ENCODE peak calls at places on chromosome 12, in ten cellular contexts. One of them, this sample, is unnamed.

GRCh38 chr12:107529991-107530390 is 155.6 kb upstream of the PWP1 start:
- DNase-seq in IMR-90: no peak
- DNase-seq in right cardiac atrium: no peak
- DNase-seq in tibial artery: no peak
- DNase-seq in mucosa of descending colon: no peak
- DNase-seq in mesenchymal stem cell: no peak
- DNase-seq in ovary: no peak
- DNase-seq in effector memory CD4-positive, alpha-beta T cell: no peak
- DNase-seq in adipocyte: no peak
- DNase-seq in ascending aorta: no peak
- DNase-seq in this sample: no peak

GRCh38 chr12:57047981-57048380 is 1.9 kb downstream of the MYO1A start:
- DNase-seq in IMR-90: peak; percentile 43
- DNase-seq in right cardiac atrium: no peak
- DNase-seq in tibial artery: no peak
- DNase-seq in mucosa of descending colon: no peak
- DNase-seq in mesenchymal stem cell: no peak
- DNase-seq in ovary: no peak
- DNase-seq in effector memory CD4-positive, alpha-beta T cell: no peak
- DNase-seq in adipocyte: no peak
- DNase-seq in ascending aorta: no peak
- DNase-seq in this sample: no peak

GRCh38 chr12:119911147-119911546 is 34.0 kb upstream of the CIT start:
- DNase-seq in IMR-90: peak; percentile 95
- DNase-seq in right cardiac atrium: no peak
- DNase-seq in tibial artery: no peak
- DNase-seq in mucosa of descending colon: no peak
- DNase-seq in mesenchymal stem cell: no peak
- DNase-seq in ovary: no peak
- DNase-seq in effector memory CD4-positive, alpha-beta T cell: no peak
- DNase-seq in adipocyte: peak; percentile 28
- DNase-seq in ascending aorta: no peak
- DNase-seq in this sample: no peak

GRCh38 chr12:131459666-131460365 is 251.1 kb upstream of the SFSWAP start:
- DNase-seq in IMR-90: no peak
- DNase-seq in right cardiac atrium: no peak
- DNase-seq in tibial artery: no peak
- DNase-seq in mucosa of descending colon: no peak
- DNase-seq in mesenchymal stem cell: no peak
- DNase-seq in ovary: no peak
- DNase-seq in effector memory CD4-positive, alpha-beta T cell: no peak
- DNase-seq in adipocyte: no peak
- DNase-seq in ascending aorta: peak; percentile 49
- DNase-seq in this sample: no peak

GRCh38 chr12:31260840-31261239 is 65.1 kb downstream of the SINHCAF start:
- DNase-seq in IMR-90: no peak
- DNase-seq in right cardiac atrium: no peak
- DNase-seq in tibial artery: no peak
- DNase-seq in mucosa of descending colon: no peak
- DNase-seq in mesenchymal stem cell: no peak
- DNase-seq in ovary: no peak
- DNase-seq in effector memory CD4-positive, alpha-beta T cell: no peak
- DNase-seq in adipocyte: no peak
- DNase-seq in ascending aorta: no peak
- DNase-seq in this sample: no peak

GRCh38 chr12:79707830-79708229 is 17.1 kb upstream of the PAWR start:
- DNase-seq in IMR-90: no peak
- DNase-seq in right cardiac atrium: no peak
- DNase-seq in tibial artery: no peak
- DNase-seq in mucosa of descending colon: no peak
- DNase-seq in mesenchymal stem cell: no peak
- DNase-seq in ovary: no peak
- DNase-seq in effector memory CD4-positive, alpha-beta T cell: no peak
- DNase-seq in adipocyte: no peak
- DNase-seq in ascending aorta: no peak
- DNase-seq in this sample: no peak

GRCh38 chr12:64171715-64172114 is 50.4 kb downstream of the KICS2 start:
- DNase-seq in IMR-90: peak; percentile 67
- DNase-seq in right cardiac atrium: no peak
- DNase-seq in tibial artery: no peak
- DNase-seq in mucosa of descending colon: no peak
- DNase-seq in mesenchymal stem cell: peak; percentile 77
- DNase-seq in ovary: no peak
- DNase-seq in effector memory CD4-positive, alpha-beta T cell: no peak
- DNase-seq in adipocyte: peak; percentile 52
- DNase-seq in ascending aorta: no peak
- DNase-seq in this sample: peak; percentile 11

GRCh38 chr12:98752726-98753125 is 107.6 kb downstream of the APAF1 start:
- DNase-seq in IMR-90: peak; percentile 69
- DNase-seq in right cardiac atrium: no peak
- DNase-seq in tibial artery: no peak
- DNase-seq in mucosa of descending colon: no peak
- DNase-seq in mesenchymal stem cell: no peak
- DNase-seq in ovary: no peak
- DNase-seq in effector memory CD4-positive, alpha-beta T cell: no peak
- DNase-seq in adipocyte: peak; percentile 70
- DNase-seq in ascending aorta: no peak
- DNase-seq in this sample: no peak

DNA sequence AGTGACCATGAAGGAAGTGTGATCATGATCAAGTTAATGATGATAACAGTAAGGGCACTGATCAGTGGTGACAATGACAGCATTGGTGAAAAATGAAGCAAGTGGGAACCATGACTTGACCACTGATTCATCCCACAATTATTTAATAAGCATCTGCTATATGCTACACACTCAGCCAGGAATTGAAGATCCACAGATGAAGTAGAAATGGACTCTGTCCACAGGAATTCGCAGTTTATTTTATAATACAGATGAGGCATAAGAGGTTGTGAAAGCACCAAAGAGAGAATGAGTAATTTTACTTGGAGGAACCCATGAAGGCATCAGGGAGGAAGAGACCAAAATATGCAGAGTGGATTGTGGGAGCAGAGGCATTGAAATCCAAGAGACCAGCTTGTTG is 33.8 kb upstream of the SMUG1 start:
- DNase-seq in IMR-90: peak; percentile 98
- DNase-seq in right cardiac atrium: no peak
- DNase-seq in tibial artery: no peak
- DNase-seq in mucosa of descending colon: no peak
- DNase-seq in mesenchymal stem cell: peak; percentile 96
- DNase-seq in ovary: no peak
- DNase-seq in effector memory CD4-positive, alpha-beta T cell: no peak
- DNase-seq in adipocyte: peak; percentile 89
- DNase-seq in ascending aorta: no peak
- DNase-seq in this sample: no peak
- H3K4me1 ChIP-seq in IMR-90: peaks cover 21% of the 10 kb centered on the region
- H3K4me1 ChIP-seq in right cardiac atrium: peaks cover 3% of the 10 kb centered on the region
- H3K4me1 ChIP-seq in tibial artery: peaks cover 5% of the 10 kb centered on the region
- H3K4me1 ChIP-seq in mucosa of descending colon: peaks cover 5% of the 10 kb centered on the region
- H3K4me1 ChIP-seq in mesenchymal stem cell: peaks cover 14% of the 10 kb centered on the region
- H3K4me1 ChIP-seq in ovary: peaks cover 2% of the 10 kb centered on the region
- H3K4me1 ChIP-seq in effector memory CD4-positive, alpha-beta T cell: peaks cover 3% of the 10 kb centered on the region
- H3K4me1 ChIP-seq in adipocyte: peaks cover 17% of the 10 kb centered on the region
- H3K4me1 ChIP-seq in ascending aorta: peaks cover 3% of the 10 kb centered on the region
- H3K4me1 ChIP-seq in this sample: peaks cover 4% of the 10 kb centered on the region

GRCh38 chr12:4809013-4809448 is 88.8 kb downstream of the GALNT8 start:
- DNase-seq in IMR-90: no peak
- DNase-seq in right cardiac atrium: peak; percentile 28
- DNase-seq in tibial artery: no peak
- DNase-seq in mucosa of descending colon: no peak
- DNase-seq in mesenchymal stem cell: no peak
- DNase-seq in ovary: no peak
- DNase-seq in effector memory CD4-positive, alpha-beta T cell: peak; percentile 15
- DNase-seq in adipocyte: no peak
- DNase-seq in ascending aorta: no peak
- DNase-seq in this sample: no peak

GRCh38 chr12:4810219-4810671 is 90.0 kb downstream of the GALNT8 start:
- DNase-seq in IMR-90: no peak
- DNase-seq in right cardiac atrium: no peak
- DNase-seq in tibial artery: no peak
- DNase-seq in mucosa of descending colon: no peak
- DNase-seq in mesenchymal stem cell: no peak
- DNase-seq in ovary: no peak
- DNase-seq in effector memory CD4-positive, alpha-beta T cell: no peak
- DNase-seq in adipocyte: no peak
- DNase-seq in ascending aorta: no peak
- DNase-seq in this sample: no peak

GRCh38 chr12:4807116-4807783 is 87.0 kb downstream of the GALNT8 start:
- DNase-seq in IMR-90: no peak
- DNase-seq in right cardiac atrium: no peak
- DNase-seq in tibial artery: no peak
- DNase-seq in mucosa of descending colon: no peak
- DNase-seq in mesenchymal stem cell: no peak
- DNase-seq in ovary: no peak
- DNase-seq in effector memory CD4-positive, alpha-beta T cell: no peak
- DNase-seq in adipocyte: no peak
- DNase-seq in ascending aorta: no peak
- DNase-seq in this sample: no peak

GRCh38 chr12:4807813-4808212 is 87.6 kb downstream of the GALNT8 start:
- DNase-seq in IMR-90: no peak
- DNase-seq in right cardiac atrium: no peak
- DNase-seq in tibial artery: no peak
- DNase-seq in mucosa of descending colon: no peak
- DNase-seq in mesenchymal stem cell: no peak
- DNase-seq in ovary: no peak
- DNase-seq in effector memory CD4-positive, alpha-beta T cell: no peak
- DNase-seq in adipocyte: no peak
- DNase-seq in ascending aorta: no peak
- DNase-seq in this sample: no peak

DNA sequence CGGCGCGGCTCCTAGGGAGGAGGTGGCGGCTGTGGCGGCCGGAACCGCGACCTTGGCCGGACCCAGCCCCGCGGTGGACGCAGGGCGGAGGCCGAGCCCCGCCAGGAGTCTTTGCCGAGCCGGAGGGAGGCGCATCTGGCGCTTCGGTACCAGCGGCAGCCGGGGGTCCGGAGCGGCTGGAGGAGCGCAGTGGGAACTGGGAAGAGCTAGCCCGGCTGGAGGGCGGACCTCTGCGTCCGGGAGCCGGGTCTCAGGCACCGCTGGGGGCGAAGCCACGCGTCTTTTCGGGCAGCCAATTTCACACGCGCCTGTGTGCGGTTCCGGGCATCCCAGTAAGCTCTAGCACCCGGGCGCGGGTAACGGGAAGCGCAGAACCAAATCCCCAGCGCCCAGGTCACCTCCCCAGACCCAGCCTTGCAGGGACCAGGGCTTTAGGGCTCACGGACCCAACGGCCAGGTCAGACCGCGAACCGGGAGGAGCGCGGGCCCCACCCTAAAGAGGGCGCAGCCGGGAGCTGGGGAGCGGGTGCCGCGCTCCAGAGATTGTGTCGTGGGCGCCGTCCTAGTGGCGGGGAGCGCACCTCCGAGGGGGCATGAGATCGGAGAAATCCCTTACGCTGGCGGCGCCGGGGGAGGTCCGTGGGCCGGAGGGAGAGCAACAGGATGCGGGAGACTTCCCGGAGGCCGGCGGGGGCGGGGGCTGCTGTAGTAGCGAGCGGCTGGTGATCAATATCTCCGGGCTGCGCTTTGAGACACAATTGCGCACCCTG is 89.4 kb downstream of the GALNT8 start:
- DNase-seq in IMR-90: no peak
- DNase-seq in right cardiac atrium: no peak
- DNase-seq in tibial artery: no peak
- DNase-seq in mucosa of descending colon: no peak
- DNase-seq in mesenchymal stem cell: no peak
- DNase-seq in ovary: no peak
- DNase-seq in effector memory CD4-positive, alpha-beta T cell: no peak
- DNase-seq in adipocyte: peak; percentile 1
- DNase-seq in ascending aorta: no peak
- DNase-seq in this sample: no peak
- H3K4me1 ChIP-seq in IMR-90: no peaks in the 10 kb centered on the region
- H3K4me1 ChIP-seq in right cardiac atrium: no peaks in the 10 kb centered on the region
- H3K4me1 ChIP-seq in tibial artery: peaks cover 20% of the 10 kb centered on the region
- H3K4me1 ChIP-seq in mucosa of descending colon: no peaks in the 10 kb centered on the region
- H3K4me1 ChIP-seq in mesenchymal stem cell: peaks cover 12% of the 10 kb centered on the region
- H3K4me1 ChIP-seq in ovary: peaks cover 2% of the 10 kb centered on the region
- H3K4me1 ChIP-seq in effector memory CD4-positive, alpha-beta T cell: peaks cover 30% of the 10 kb centered on the region
- H3K4me1 ChIP-seq in adipocyte: peaks cover 5% of the 10 kb centered on the region
- H3K4me1 ChIP-seq in ascending aorta: no peaks in the 10 kb centered on the region
- H3K4me1 ChIP-seq in this sample: peaks cover 12% of the 10 kb centered on the region

GRCh38 chr12:49661191-49661590 is 37.8 kb downstream of the PRPF40B start:
- DNase-seq in IMR-90: no peak
- DNase-seq in right cardiac atrium: no peak
- DNase-seq in tibial artery: no peak
- DNase-seq in mucosa of descending colon: no peak
- DNase-seq in mesenchymal stem cell: no peak
- DNase-seq in ovary: no peak
- DNase-seq in effector memory CD4-positive, alpha-beta T cell: no peak
- DNase-seq in adipocyte: no peak
- DNase-seq in ascending aorta: no peak
- DNase-seq in this sample: no peak
- H3K4me1 ChIP-seq in IMR-90: peaks cover 20% of the 10 kb centered on the region
- H3K4me1 ChIP-seq in right cardiac atrium: peaks cover 29% of the 10 kb centered on the region
- H3K4me1 ChIP-seq in tibial artery: peaks cover 30% of the 10 kb centered on the region
- H3K4me1 ChIP-seq in mucosa of descending colon: peaks cover 10% of the 10 kb centered on the region
- H3K4me1 ChIP-seq in mesenchymal stem cell: peaks cover 14% of the 10 kb centered on the region
- H3K4me1 ChIP-seq in ovary: peaks cover 19% of the 10 kb centered on the region
- H3K4me1 ChIP-seq in effector memory CD4-positive, alpha-beta T cell: peaks cover 45% of the 10 kb centered on the region
- H3K4me1 ChIP-seq in adipocyte: peaks cover 22% of the 10 kb centered on the region
- H3K4me1 ChIP-seq in ascending aorta: peaks cover 17% of the 10 kb centered on the region
- H3K4me1 ChIP-seq in this sample: peaks cover 13% of the 10 kb centered on the region

GRCh38 chr12:53985358-53985899 is 483 bp downstream of the HOXC10 start:
- DNase-seq in IMR-90: no peak
- DNase-seq in right cardiac atrium: no peak
- DNase-seq in tibial artery: no peak
- DNase-seq in mucosa of descending colon: no peak
- DNase-seq in mesenchymal stem cell: no peak
- DNase-seq in ovary: peak; percentile 41
- DNase-seq in effector memory CD4-positive, alpha-beta T cell: no peak
- DNase-seq in adipocyte: no peak
- DNase-seq in ascending aorta: no peak
- DNase-seq in this sample: no peak

GRCh38 chr12:53985900-53986685 is 1.1 kb downstream of the HOXC10 start:
- DNase-seq in IMR-90: no peak
- DNase-seq in right cardiac atrium: no peak
- DNase-seq in tibial artery: no peak
- DNase-seq in mucosa of descending colon: no peak
- DNase-seq in mesenchymal stem cell: no peak
- DNase-seq in ovary: peak; percentile 33
- DNase-seq in effector memory CD4-positive, alpha-beta T cell: no peak
- DNase-seq in adipocyte: no peak
- DNase-seq in ascending aorta: no peak
- DNase-seq in this sample: no peak

GRCh38 chr12:53987748-53988147 is 2.8 kb downstream of the HOXC10 start:
- DNase-seq in IMR-90: no peak
- DNase-seq in right cardiac atrium: no peak
- DNase-seq in tibial artery: no peak
- DNase-seq in mucosa of descending colon: no peak
- DNase-seq in mesenchymal stem cell: no peak
- DNase-seq in ovary: no peak
- DNase-seq in effector memory CD4-positive, alpha-beta T cell: no peak
- DNase-seq in adipocyte: no peak
- DNase-seq in ascending aorta: no peak
- DNase-seq in this sample: no peak

GRCh38 chr12:53984901-53985357 is at the start of gene HOXC10:
- DNase-seq in IMR-90: peak; percentile 75
- DNase-seq in right cardiac atrium: peak; percentile 79
- DNase-seq in tibial artery: peak; percentile 97
- DNase-seq in mucosa of descending colon: peak; percentile 66
- DNase-seq in mesenchymal stem cell: peak; percentile 88
- DNase-seq in ovary: peak; percentile 95
- DNase-seq in effector memory CD4-positive, alpha-beta T cell: peak; percentile 54
- DNase-seq in adipocyte: peak; percentile 48
- DNase-seq in ascending aorta: peak; percentile 93
- DNase-seq in this sample: peak; percentile 92

DNA sequence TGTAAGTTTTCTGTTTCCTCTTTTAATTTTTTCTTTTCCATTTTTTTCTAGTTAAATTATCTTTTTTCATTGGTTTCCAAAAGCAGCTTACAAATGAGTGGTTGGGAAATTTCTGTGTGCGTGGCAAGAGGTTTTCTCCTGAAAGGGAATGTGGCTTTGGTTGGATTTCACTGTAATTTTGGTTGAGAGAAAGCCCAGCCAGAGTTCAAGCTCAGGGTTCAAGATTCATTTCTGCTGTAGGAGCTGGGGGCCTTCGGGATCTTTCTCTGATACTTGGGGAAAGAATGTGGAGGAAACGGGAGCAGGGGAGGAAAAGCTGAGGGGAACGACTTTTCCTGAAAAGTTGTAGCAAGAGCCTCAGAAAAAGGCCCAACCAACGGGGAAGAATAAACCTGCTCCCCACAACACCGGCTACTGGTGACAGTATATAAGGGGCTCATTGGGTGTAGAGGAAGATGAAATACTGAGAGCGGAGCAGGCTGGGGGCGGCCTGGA is 1.8 kb downstream of the HOXC10 start:
- DNase-seq in IMR-90: no peak
- DNase-seq in right cardiac atrium: no peak
- DNase-seq in tibial artery: no peak
- DNase-seq in mucosa of descending colon: no peak
- DNase-seq in mesenchymal stem cell: no peak
- DNase-seq in ovary: no peak
- DNase-seq in effector memory CD4-positive, alpha-beta T cell: no peak
- DNase-seq in adipocyte: no peak
- DNase-seq in ascending aorta: no peak
- DNase-seq in this sample: no peak
- H3K4me1 ChIP-seq in IMR-90: peaks cover 2% of the 10 kb centered on the region
- H3K4me1 ChIP-seq in right cardiac atrium: no peaks in the 10 kb centered on the region
- H3K4me1 ChIP-seq in tibial artery: peaks cover 34% of the 10 kb centered on the region
- H3K4me1 ChIP-seq in mucosa of descending colon: peaks cover 15% of the 10 kb centered on the region
- H3K4me1 ChIP-seq in mesenchymal stem cell: peaks cover 33% of the 10 kb centered on the region
- H3K4me1 ChIP-seq in ovary: peaks cover 4% of the 10 kb centered on the region
- H3K4me1 ChIP-seq in effector memory CD4-positive, alpha-beta T cell: peaks cover 18% of the 10 kb centered on the region
- H3K4me1 ChIP-seq in adipocyte: peaks cover 44% of the 10 kb centered on the region
- H3K4me1 ChIP-seq in ascending aorta: peaks cover 6% of the 10 kb centered on the region
- H3K4me1 ChIP-seq in this sample: peaks cover 4% of the 10 kb centered on the region